ENCODE peak calls at places on chromosomes 4 and X, in nine cellular contexts. S is tibial artery, H is fibroblast of mammary gland, Q is GM23338, W is sigmoid colon, C is osteoblast, M is uterus, D is AG04450, A is fibroblast of villous mesenchyme. Z is an unnamed sample.

GRCh38 chrX:109533005-109533404 is 3.6 kb upstream of the NXT2 start:
- DNase-seq in S (no peak), H (no peak), Q (no peak), W (no peak), C (no peak), M (no peak), D (no peak), A (no peak), Z (no peak)

GRCh38 chr4:165398570-165398969 is 19.8 kb downstream of the CPE start:
- DNase-seq in S (no peak), H (peak; percentile 54), Q (peak; percentile 67), W (no peak), C (no peak), M (no peak), D (no peak), A (peak; percentile 37), Z (no peak)

GRCh38 chr4:55008166-55009056 is 117.0 kb downstream of the KDR start:
- DNase-seq in S (no peak), H (peak; percentile 16), Q (peak; percentile 58), W (no peak), C (no peak), M (peak; percentile 20), D (no peak), A (no peak), Z (no peak)

GRCh38 chr4:10875144-10875799 is 190.7 kb upstream of the CLNK start:
- DNase-seq in S (no peak), H (no peak), Q (no peak), W (no peak), C (no peak), M (no peak), D (no peak), A (no peak), Z (no peak)

GRCh38 chr4:41257257-41257900 is 651 bp downstream of the UCHL1 start:
- DNase-seq in S (peak; percentile 76), H (peak; percentile 36), Q (peak; percentile 74), W (peak; percentile 70), C (peak; percentile 88), M (no peak), D (no peak), A (peak; percentile 49), Z (peak; percentile 54)

GRCh38 chrX:25028726-25029125 is 13.0 kb upstream of the ARX start:
- DNase-seq in S (no peak), H (peak; percentile 66), Q (no peak), W (no peak), C (no peak), M (no peak), D (no peak), A (no peak), Z (no peak)

GRCh38 chr4:183722738-183723560 is 63.9 kb downstream of the TRAPPC11 start:
- DNase-seq in S (no peak), H (peak; percentile 4), Q (peak; percentile 79), W (peak; percentile 74), C (peak; percentile 92), M (peak; percentile 39), D (no peak), A (peak; percentile 27), Z (peak; percentile 74)

GRCh38 chrX:122418758-122419157 is 765.3 kb upstream of the GRIA3 start:
- DNase-seq in S (no peak), H (no peak), Q (no peak), W (no peak), C (no peak), M (no peak), D (no peak), A (no peak), Z (no peak)

GRCh38 chr4:139589619-139590018 is 33.6 kb upstream of the SETD7 start:
- DNase-seq in S (no peak), H (peak; percentile 33), Q (no peak), W (no peak), C (no peak), M (no peak), D (no peak), A (no peak), Z (peak; percentile 53)

GRCh38 chrX:8579602-8580001 is 115.0 kb downstream of the VCX3B start:
- DNase-seq in S (no peak), H (no peak), Q (peak; percentile 5), W (no peak), C (no peak), M (no peak), D (no peak), A (no peak), Z (no peak)

GRCh38 chrX:17737707-17738001 is 361 bp downstream of the SCML1 start:
- DNase-seq in S (no peak), H (no peak), Q (no peak), W (no peak), C (no peak), M (no peak), D (no peak), A (no peak), Z (no peak)

GRCh38 chr4:52852696-52853095 is 9.4 kb upstream of the RASL11B start:
- DNase-seq in S (no peak), H (no peak), Q (no peak), W (no peak), C (no peak), M (no peak), D (no peak), A (no peak), Z (no peak)

GRCh38 chrX:78024349-78025108 is 55.1 kb upstream of the PGAM4 start:
- DNase-seq in S (no peak), H (peak; percentile 25), Q (peak; percentile 51), W (no peak), C (peak; percentile 26), M (no peak), D (no peak), A (peak; percentile 2), Z (no peak)

GRCh38 chr4:138870739-138871633 is 144.6 kb upstream of the NOCT start:
- DNase-seq in S (peak; percentile 71), H (peak; percentile 71), Q (peak; percentile 88), W (peak; percentile 71), C (peak; percentile 80), M (peak; percentile 60), D (peak; percentile 55), A (peak; percentile 81), Z (no peak)

GRCh38 chr4:25703731-25704388 is 48.2 kb downstream of the SLC34A2 start:
- DNase-seq in S (no peak), H (peak; percentile 23), Q (no peak), W (no peak), C (peak; percentile 32), M (no peak), D (no peak), A (no peak), Z (no peak)

GRCh38 chr4:52883183-52883621 is 21.1 kb downstream of the RASL11B start:
- DNase-seq in S (no peak), H (no peak), Q (peak; percentile 43), W (no peak), C (no peak), M (no peak), D (no peak), A (no peak), Z (no peak)

GRCh38 chr4:168409089-168409801 is 71.0 kb downstream of the DDX60L start:
- DNase-seq in S (no peak), H (peak; percentile 59), Q (no peak), W (no peak), C (no peak), M (no peak), D (no peak), A (peak; percentile 38), Z (no peak)

GRCh38 chrX:125522752-125523151 is 203.1 kb downstream of the TEX13C start:
- DNase-seq in S (no peak), H (no peak), Q (no peak), W (no peak), C (no peak), M (no peak), D (no peak), A (no peak), Z (no peak)
- H3K4me3 ChIP-seq in S (no peak overlapping the region), H (no peak overlapping the region), Q (no peak overlapping the region), W (no peak overlapping the region), C (no peak overlapping the region), M (no peak overlapping the region), D (no peak overlapping the region), A (no peak overlapping the region), Z (no peak overlapping the region)

GRCh38 chrX:103063918-103064434 is at the start of gene BEX1:
- DNase-seq in S (no peak), H (peak; percentile 23), Q (peak; percentile 80), W (peak; percentile 72), C (no peak), M (peak; percentile 51), D (no peak), A (peak; percentile 9), Z (no peak)
- H3K4me3 ChIP-seq in S (peak within 1 kb of the TSS; percentile 38), H (peak within 1 kb of the TSS; percentile 9), Q (peak within 1 kb of the TSS; percentile 61), W (peak within 1 kb of the TSS; percentile 40), C (peak within 1 kb of the TSS; percentile 68), M (peak within 1 kb of the TSS; percentile 12), D (no peak within 1 kb of the TSS), A (peak within 1 kb of the TSS; percentile 18), Z (peak within 1 kb of the TSS; percentile 15)

DNA sequence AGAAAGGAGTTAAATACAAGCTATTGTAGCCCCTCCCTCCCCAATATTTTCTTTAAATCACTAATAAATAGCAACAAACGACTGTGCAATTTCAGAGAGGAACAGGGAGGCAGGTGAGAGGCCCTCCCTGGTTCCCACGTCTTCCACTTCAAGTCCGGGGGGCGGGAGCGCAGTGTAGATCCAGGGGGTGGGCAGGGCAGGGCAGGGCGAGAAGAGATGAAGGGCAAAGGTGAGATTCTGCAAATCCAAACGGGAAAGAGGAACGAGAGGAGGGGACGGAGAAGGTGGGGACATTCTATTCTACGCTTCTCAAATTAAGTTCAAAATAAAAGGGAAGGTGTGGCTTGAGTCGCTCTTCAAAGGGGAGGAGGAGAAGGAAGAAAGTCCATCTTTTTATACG is 6.8 kb downstream of the NKX6-1 start:
- DNase-seq in S (no peak), H (no peak), Q (peak; percentile 57), W (no peak), C (no peak), M (no peak), D (no peak), A (no peak), Z (no peak)
- H3K4me3 ChIP-seq in S (no peak overlapping the region), H (no peak overlapping the region), Q (peak overlapping the region; percentile 62), W (no peak overlapping the region), C (no peak overlapping the region), M (no peak overlapping the region), D (no peak overlapping the region), A (no peak overlapping the region), Z (no peak overlapping the region)

GRCh38 chr4:4865705-4866123 is 6.2 kb downstream of the MSX1 start:
- DNase-seq in S (no peak), H (no peak), Q (peak; percentile 43), W (no peak), C (no peak), M (no peak), D (no peak), A (no peak), Z (peak; percentile 37)
- H3K4me3 ChIP-seq in S (peak overlapping the region; percentile 36), H (peak overlapping the region; percentile 30), Q (peak overlapping the region; percentile 50), W (peak overlapping the region; percentile 23), C (peak overlapping the region; percentile 62), M (peak overlapping the region; percentile 13), D (peak overlapping the region; percentile 53), A (peak overlapping the region; percentile 45), Z (peak overlapping the region; percentile 49)

DNA sequence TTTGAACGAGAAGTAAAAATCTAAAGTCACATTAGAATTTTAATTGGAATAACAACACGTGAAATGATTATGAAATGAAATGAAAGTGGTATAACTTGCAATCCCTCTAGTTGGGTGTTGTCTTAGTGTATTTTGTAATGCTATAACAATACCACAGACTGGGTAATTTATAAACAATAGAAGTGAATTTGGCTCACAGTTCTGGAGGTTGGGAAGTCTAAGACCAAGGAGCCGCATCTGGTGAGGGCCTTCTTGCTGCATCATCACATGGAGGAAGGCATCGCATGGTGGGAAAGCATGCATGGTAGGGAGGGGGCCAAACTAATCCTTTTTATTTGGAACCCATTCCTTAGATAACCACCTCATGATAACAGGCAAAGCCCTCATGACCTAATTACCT is 145.2 kb upstream of the RXFP1 start:
- DNase-seq in S (no peak), H (peak; percentile 33), Q (no peak), W (no peak), C (no peak), M (no peak), D (no peak), A (no peak), Z (no peak)
- H3K4me3 ChIP-seq in S (no peak overlapping the region), H (no peak overlapping the region), Q (no peak overlapping the region), W (no peak overlapping the region), C (no peak overlapping the region), M (no peak overlapping the region), D (no peak overlapping the region), A (no peak overlapping the region), Z (no peak overlapping the region)